ENCODE peak calls at places on chromosomes 3 and 15, in nine cellular contexts. One of them, this sample, is unnamed.

GRCh38 chr3:53324011-53324544 is 23.3 kb downstream of the DCP1A start:
- DNase-seq in foreskin melanocyte: no peak
- DNase-seq in NCI-H2107: no peak
- DNase-seq in fibroblast of pulmonary artery: no peak
- DNase-seq in T1000: no peak
- DNase-seq in mucosa of descending colon: no peak
- DNase-seq in uterus: no peak
- DNase-seq in NCI-H460: no peak
- DNase-seq in Kasumi-1: no peak
- DNase-seq in this sample: no peak

GRCh38 chr3:2727566-2728318 is 382.4 kb downstream of the IL5RA start:
- DNase-seq in foreskin melanocyte: no peak
- DNase-seq in NCI-H2107: no peak
- DNase-seq in fibroblast of pulmonary artery: no peak
- DNase-seq in T1000: no peak
- DNase-seq in mucosa of descending colon: no peak
- DNase-seq in uterus: no peak
- DNase-seq in NCI-H460: no peak
- DNase-seq in Kasumi-1: no peak
- DNase-seq in this sample: no peak

GRCh38 chr3:170485294-170485693 is 66.6 kb downstream of the CLDN11 start:
- DNase-seq in foreskin melanocyte: no peak
- DNase-seq in NCI-H2107: no peak
- DNase-seq in fibroblast of pulmonary artery: no peak
- DNase-seq in T1000: no peak
- DNase-seq in mucosa of descending colon: no peak
- DNase-seq in uterus: no peak
- DNase-seq in NCI-H460: no peak
- DNase-seq in Kasumi-1: no peak
- DNase-seq in this sample: no peak

GRCh38 chr15:74423443-74424257 is 10.1 kb downstream of the SEMA7A start:
- DNase-seq in foreskin melanocyte: no peak
- DNase-seq in NCI-H2107: no peak
- DNase-seq in fibroblast of pulmonary artery: no peak
- DNase-seq in T1000: no peak
- DNase-seq in mucosa of descending colon: no peak
- DNase-seq in uterus: no peak
- DNase-seq in NCI-H460: no peak
- DNase-seq in Kasumi-1: no peak
- DNase-seq in this sample: no peak

GRCh38 chr15:101597360-101597928 is 54.7 kb downstream of the TM2D3 start:
- DNase-seq in foreskin melanocyte: no peak
- DNase-seq in NCI-H2107: no peak
- DNase-seq in fibroblast of pulmonary artery: peak
- DNase-seq in T1000: no peak
- DNase-seq in mucosa of descending colon: no peak
- DNase-seq in uterus: no peak
- DNase-seq in NCI-H460: no peak
- DNase-seq in Kasumi-1: no peak
- DNase-seq in this sample: no peak

GRCh38 chr3:149584236-149584635 is 73.6 kb downstream of the WWTR1 start:
- DNase-seq in foreskin melanocyte: no peak
- DNase-seq in NCI-H2107: no peak
- DNase-seq in fibroblast of pulmonary artery: no peak
- DNase-seq in T1000: no peak
- DNase-seq in mucosa of descending colon: no peak
- DNase-seq in uterus: no peak
- DNase-seq in NCI-H460: no peak
- DNase-seq in Kasumi-1: no peak
- DNase-seq in this sample: no peak

GRCh38 chr15:77421370-77421700 is 647 bp downstream of the HMG20A start:
- DNase-seq in foreskin melanocyte: no peak
- DNase-seq in NCI-H2107: no peak
- DNase-seq in fibroblast of pulmonary artery: no peak
- DNase-seq in T1000: no peak
- DNase-seq in mucosa of descending colon: no peak
- DNase-seq in uterus: no peak
- DNase-seq in NCI-H460: no peak
- DNase-seq in Kasumi-1: no peak
- DNase-seq in this sample: no peak

GRCh38 chr3:43014990-43015389 is 35.9 kb downstream of the GASK1A start:
- DNase-seq in foreskin melanocyte: no peak
- DNase-seq in NCI-H2107: no peak
- DNase-seq in fibroblast of pulmonary artery: no peak
- DNase-seq in T1000: no peak
- DNase-seq in mucosa of descending colon: no peak
- DNase-seq in uterus: no peak
- DNase-seq in NCI-H460: no peak
- DNase-seq in Kasumi-1: no peak
- DNase-seq in this sample: no peak

GRCh38 chr3:120471643-120472042 is 20.9 kb upstream of the FSTL1 start:
- DNase-seq in foreskin melanocyte: no peak
- DNase-seq in NCI-H2107: no peak
- DNase-seq in fibroblast of pulmonary artery: peak
- DNase-seq in T1000: no peak
- DNase-seq in mucosa of descending colon: no peak
- DNase-seq in uterus: no peak
- DNase-seq in NCI-H460: no peak
- DNase-seq in Kasumi-1: no peak
- DNase-seq in this sample: peak

GRCh38 chr15:43219929-43220886 is 610 bp downstream of the EPB42 start:
- DNase-seq in foreskin melanocyte: no peak
- DNase-seq in NCI-H2107: no peak
- DNase-seq in fibroblast of pulmonary artery: no peak
- DNase-seq in T1000: no peak
- DNase-seq in mucosa of descending colon: no peak
- DNase-seq in uterus: no peak
- DNase-seq in NCI-H460: no peak
- DNase-seq in Kasumi-1: no peak
- DNase-seq in this sample: no peak

GRCh38 chr3:71581981-71582611 is 1.4 kb downstream of the FOXP1 start:
- DNase-seq in foreskin melanocyte: peak
- DNase-seq in NCI-H2107: no peak
- DNase-seq in fibroblast of pulmonary artery: no peak
- DNase-seq in T1000: peak
- DNase-seq in mucosa of descending colon: peak
- DNase-seq in uterus: peak
- DNase-seq in NCI-H460: no peak
- DNase-seq in Kasumi-1: peak
- DNase-seq in this sample: peak

GRCh38 chr3:128603313-128603712 is 47.3 kb downstream of the RPN1 start:
- DNase-seq in foreskin melanocyte: no peak
- DNase-seq in NCI-H2107: no peak
- DNase-seq in fibroblast of pulmonary artery: no peak
- DNase-seq in T1000: no peak
- DNase-seq in mucosa of descending colon: no peak
- DNase-seq in uterus: no peak
- DNase-seq in NCI-H460: no peak
- DNase-seq in Kasumi-1: peak
- DNase-seq in this sample: no peak

GRCh38 chr3:179660872-179661271 is 8.0 kb downstream of the USP13 start:
- DNase-seq in foreskin melanocyte: no peak
- DNase-seq in NCI-H2107: no peak
- DNase-seq in fibroblast of pulmonary artery: no peak
- DNase-seq in T1000: no peak
- DNase-seq in mucosa of descending colon: no peak
- DNase-seq in uterus: no peak
- DNase-seq in NCI-H460: no peak
- DNase-seq in Kasumi-1: no peak
- DNase-seq in this sample: no peak

This sample was measured in astrocyte of the hippocampus.